ENCODE peak calls at places on chromosomes 1 and 21, in five cellular contexts. Z is mammary epithelial cell, C is small intestine, P is left lung, G is heart right ventricle. B is an unnamed sample.

GRCh38 chr1:52748119-52748518 is 21.9 kb downstream of the ZYG11B start:
- DNase-seq in Z (no peak), C (no peak), P (no peak), G (no peak), B (no peak)

GRCh38 chr1:230191839-230192238 is 124.8 kb downstream of the GALNT2 start:
- DNase-seq in Z (no peak), C (no peak), P (no peak), G (no peak), B (no peak)

GRCh38 chr1:63557365-63557987 is 34.2 kb downstream of the EFCAB7 start:
- DNase-seq in Z (peak; percentile 24), C (peak; percentile 27), P (no peak), G (no peak), B (no peak)

GRCh38 chr1:32494196-32494595 is 29.3 kb downstream of the ZBTB8B start:
- DNase-seq in Z (peak; percentile 57), C (no peak), P (no peak), G (peak; percentile 20), B (no peak)

GRCh38 chr1:115329965-115330364 is 8.1 kb downstream of the NGF start:
- DNase-seq in Z (no peak), C (no peak), P (no peak), G (no peak), B (no peak)

GRCh38 chr1:53553734-53554509 is 94.7 kb downstream of the DMRTB1 start:
- DNase-seq in Z (no peak), C (no peak), P (peak; percentile 31), G (no peak), B (no peak)

GRCh38 chr1:84148758-84149157 is 4.7 kb downstream of the PRKACB start:
- DNase-seq in Z (no peak), C (no peak), P (no peak), G (no peak), B (no peak)

GRCh38 chr1:200753650-200754198 is 15.0 kb downstream of the CAMSAP2 start:
- DNase-seq in Z (no peak), C (no peak), P (no peak), G (no peak), B (no peak)

GRCh38 chr21:41766883-41767605 is at the start of gene RIPK4:
- DNase-seq in Z (peak; percentile 93), C (peak; percentile 90), P (peak; percentile 87), G (no peak), B (no peak)

GRCh38 chr1:7250176-7250575 is 464.9 kb downstream of the CAMTA1 start:
- DNase-seq in Z (no peak), C (no peak), P (no peak), G (no peak), B (no peak)

GRCh38 chr1:33815061-33815460 is 48.8 kb upstream of the HMGB4 start:
- DNase-seq in Z (no peak), C (no peak), P (no peak), G (no peak), B (no peak)

GRCh38 chr1:76023669-76024407 is 50.7 kb upstream of the ST6GALNAC3 start:
- DNase-seq in Z (peak; percentile 82), C (peak; percentile 57), P (no peak), G (no peak), B (no peak)

GRCh38 chr1:205179842-205180241 is 31.7 kb downstream of the DSTYK start:
- DNase-seq in Z (no peak), C (no peak), P (no peak), G (no peak), B (no peak)

GRCh38 chr1:113192242-113192641 is 119.2 kb downstream of the LRIG2 start:
- DNase-seq in Z (no peak), C (no peak), P (no peak), G (no peak), B (no peak)

GRCh38 chr21:37463083-37463780 is 96.7 kb downstream of the DYRK1A start:
- DNase-seq in Z (peak; percentile 66), C (peak; percentile 70), P (no peak), G (no peak), B (no peak)

GRCh38 chr1:175198332-175198731 is 5.8 kb upstream of the KIAA0040 start:
- DNase-seq in Z (no peak), C (no peak), P (no peak), G (no peak), B (no peak)

GRCh38 chr1:56248138-56248537 is 331.2 kb downstream of the PLPP3 start:
- DNase-seq in Z (no peak), C (no peak), P (no peak), G (no peak), B (no peak)

GRCh38 chr1:2230781-2231666 is 2.9 kb downstream of the SKI start:
- DNase-seq in Z (peak; percentile 44), C (peak; percentile 47), P (peak; percentile 84), G (no peak), B (no peak)

GRCh38 chr1:184945034-184945433 is 29.3 kb downstream of the NIBAN1 start:
- DNase-seq in Z (peak; percentile 67), C (no peak), P (no peak), G (no peak), B (no peak)

GRCh38 chr21:23542097-23542496 is 2065.2 kb downstream of the MRPL39 start:
- DNase-seq in Z (no peak), C (no peak), P (no peak), G (no peak), B (no peak)

GRCh38 chr1:17061486-17062271 is 7.8 kb upstream of the SDHB start:
- DNase-seq in Z (no peak), C (no peak), P (no peak), G (no peak), B (no peak)

GRCh38 chr1:2854611-2855010 is 53.1 kb upstream of the TTC34 start:
- DNase-seq in Z (no peak), C (no peak), P (no peak), G (no peak), B (no peak)

GRCh38 chr1:2443285-2444137 is 31.1 kb upstream of the PEX10 start:
- DNase-seq in Z (no peak), C (no peak), P (no peak), G (no peak), B (no peak)

GRCh38 chr1:66930823-66931174 is 6.0 kb downstream of the MIER1 start:
- DNase-seq in Z (no peak), C (no peak), P (no peak), G (no peak), B (no peak)

GRCh38 chr1:66932291-66932690 is 7.5 kb downstream of the MIER1 start:
- DNase-seq in Z (no peak), C (peak; percentile 4), P (no peak), G (no peak), B (no peak)

GRCh38 chr1:66929691-66929998 is 4.9 kb downstream of the MIER1 start:
- DNase-seq in Z (no peak), C (no peak), P (no peak), G (no peak), B (no peak)

GRCh38 chr1:66929999-66930822 is 5.4 kb downstream of the MIER1 start:
- DNase-seq in Z (peak; percentile 96), C (peak; percentile 94), P (peak; percentile 100), G (peak; percentile 95), B (peak; percentile 94)

GRCh38 chr1:66931548-66932124 is 6.8 kb downstream of the MIER1 start:
- DNase-seq in Z (peak; percentile 31), C (peak; percentile 39), P (no peak), G (no peak), B (no peak)
- H3K4me1 ChIP-seq in Z (peaks cover 17% of the 10 kb centered on the region), C (peaks cover 3% of the 10 kb centered on the region), P (peaks cover 83% of the 10 kb centered on the region), G (peaks cover 3% of the 10 kb centered on the region), B (peaks cover 50% of the 10 kb centered on the region)

GRCh38 chr1:180155202-180155682 is 573 bp downstream of the QSOX1 start:
- DNase-seq in Z (no peak), C (peak; percentile 30), P (no peak), G (no peak), B (peak; percentile 56)

GRCh38 chr1:180156631-180157091 is 2.0 kb downstream of the QSOX1 start:
- DNase-seq in Z (no peak), C (peak; percentile 40), P (no peak), G (no peak), B (peak; percentile 57)

GRCh38 chr1:180157108-180157507 is 2.4 kb downstream of the QSOX1 start:
- DNase-seq in Z (no peak), C (no peak), P (no peak), G (no peak), B (peak; percentile 55)

GRCh38 chr1:180157576-180158057 is 2.9 kb downstream of the QSOX1 start:
- DNase-seq in Z (no peak), C (peak; percentile 91), P (no peak), G (no peak), B (peak; percentile 51)

DNA sequence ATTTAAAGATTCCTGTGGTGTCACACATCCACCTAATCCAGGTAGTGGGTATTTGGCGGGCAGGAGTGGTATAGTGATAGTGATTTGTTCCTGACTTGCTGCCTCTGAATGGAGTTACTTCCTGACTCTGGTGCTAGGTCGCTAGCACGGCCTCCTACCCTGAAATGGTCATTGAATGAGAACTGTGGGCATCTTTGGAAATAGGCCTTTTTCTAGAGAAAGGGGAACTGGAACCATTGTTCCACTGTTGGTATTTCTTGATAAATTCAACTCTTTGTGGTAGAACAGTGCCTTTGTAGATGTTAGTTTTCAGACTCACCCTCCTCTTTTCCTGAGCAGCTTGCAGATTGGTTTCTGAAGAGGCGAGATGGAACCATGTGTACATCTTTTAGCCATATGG is 1.5 kb downstream of the QSOX1 start:
- DNase-seq in Z (no peak), C (no peak), P (no peak), G (no peak), B (peak; percentile 54)
- H3K4me1 ChIP-seq in Z (peaks cover 29% of the 10 kb centered on the region), C (peaks cover 12% of the 10 kb centered on the region), P (peaks cover 74% of the 10 kb centered on the region), G (no peaks in the 10 kb centered on the region), B (no peaks in the 10 kb centered on the region)

GRCh38 chr1:41850029-41850428 is 68.7 kb downstream of the HIVEP3 start:
- DNase-seq in Z (peak; percentile 21), C (no peak), P (no peak), G (no peak), B (no peak)
- H3K4me1 ChIP-seq in Z (peaks cover 40% of the 10 kb centered on the region), C (no peaks in the 10 kb centered on the region), P (peaks cover 10% of the 10 kb centered on the region), G (peaks cover 5% of the 10 kb centered on the region), B (peaks cover 33% of the 10 kb centered on the region)

GRCh38 chr1:183039330-183039729 is 16.1 kb downstream of the LAMC1 start:
- DNase-seq in Z (no peak), C (no peak), P (no peak), G (no peak), B (no peak)
- H3K4me1 ChIP-seq in Z (peaks cover 10% of the 10 kb centered on the region), C (no peaks in the 10 kb centered on the region), P (peaks cover 33% of the 10 kb centered on the region), G (peaks cover 11% of the 10 kb centered on the region), B (no peaks in the 10 kb centered on the region)